ENCODE peak calls at places on chromosomes 3 and 15, in six cellular contexts. One of them, this sample, is unnamed.
A peak's percentile ranks its signal among the peaks of the same experiment; 100 is the strongest.

GRCh38 chr3:126937533-126938432 is 45.1 kb upstream of the PLXNA1 start:
- DNase-seq in fibroblast of mammary gland: peak; percentile 36
- DNase-seq in GM04504: no peak
- DNase-seq in GM10248: no peak
- DNase-seq in activated T-cell treated with anti-CD3 and anti-CD28 coated beads, Interleukin-2, amount 50 U/mL, for 72 hours: no peak
- DNase-seq in iris pigment epithelial cell: peak; percentile 18
- DNase-seq in this sample: no peak

GRCh38 chr3:60178931-60179653 is 1072.2 kb downstream of the FHIT start:
- DNase-seq in fibroblast of mammary gland: peak; percentile 23
- DNase-seq in GM04504: peak; percentile 31
- DNase-seq in GM10248: no peak
- DNase-seq in activated T-cell treated with anti-CD3 and anti-CD28 coated beads, Interleukin-2, amount 50 U/mL, for 72 hours: no peak
- DNase-seq in iris pigment epithelial cell: no peak
- DNase-seq in this sample: no peak

GRCh38 chr3:126679831-126680677 is 24.0 kb upstream of the CHCHD6 start:
- DNase-seq in fibroblast of mammary gland: peak; percentile 38
- DNase-seq in GM04504: no peak
- DNase-seq in GM10248: no peak
- DNase-seq in activated T-cell treated with anti-CD3 and anti-CD28 coated beads, Interleukin-2, amount 50 U/mL, for 72 hours: no peak
- DNase-seq in iris pigment epithelial cell: no peak
- DNase-seq in this sample: no peak

GRCh38 chr3:197949191-197949766 is 711 bp upstream of the RPL35A start:
- DNase-seq in fibroblast of mammary gland: no peak
- DNase-seq in GM04504: no peak
- DNase-seq in GM10248: no peak
- DNase-seq in activated T-cell treated with anti-CD3 and anti-CD28 coated beads, Interleukin-2, amount 50 U/mL, for 72 hours: no peak
- DNase-seq in iris pigment epithelial cell: no peak
- DNase-seq in this sample: no peak

GRCh38 chr3:157059661-157060060 is 100.3 kb downstream of the CCNL1 start:
- DNase-seq in fibroblast of mammary gland: no peak
- DNase-seq in GM04504: no peak
- DNase-seq in GM10248: no peak
- DNase-seq in activated T-cell treated with anti-CD3 and anti-CD28 coated beads, Interleukin-2, amount 50 U/mL, for 72 hours: no peak
- DNase-seq in iris pigment epithelial cell: no peak
- DNase-seq in this sample: no peak

GRCh38 chr15:60426870-60427528 is 29.2 kb upstream of the ANXA2 start:
- DNase-seq in fibroblast of mammary gland: peak; percentile 88
- DNase-seq in GM04504: peak; percentile 62
- DNase-seq in GM10248: no peak
- DNase-seq in activated T-cell treated with anti-CD3 and anti-CD28 coated beads, Interleukin-2, amount 50 U/mL, for 72 hours: no peak
- DNase-seq in iris pigment epithelial cell: peak; percentile 78
- DNase-seq in this sample: no peak

GRCh38 chr3:45034612-45035252 is 8.6 kb downstream of the CLEC3B start:
- DNase-seq in fibroblast of mammary gland: no peak
- DNase-seq in GM04504: no peak
- DNase-seq in GM10248: peak; percentile 41
- DNase-seq in activated T-cell treated with anti-CD3 and anti-CD28 coated beads, Interleukin-2, amount 50 U/mL, for 72 hours: peak; percentile 46
- DNase-seq in iris pigment epithelial cell: no peak
- DNase-seq in this sample: peak; percentile 56

GRCh38 chr3:47276558-47276957 is 6.0 kb downstream of the KIF9 start:
- DNase-seq in fibroblast of mammary gland: no peak
- DNase-seq in GM04504: no peak
- DNase-seq in GM10248: no peak
- DNase-seq in activated T-cell treated with anti-CD3 and anti-CD28 coated beads, Interleukin-2, amount 50 U/mL, for 72 hours: no peak
- DNase-seq in iris pigment epithelial cell: no peak
- DNase-seq in this sample: no peak

GRCh38 chr15:62896969-62897486 is 145.5 kb upstream of the TPM1 start:
- DNase-seq in fibroblast of mammary gland: peak; percentile 98
- DNase-seq in GM04504: peak; percentile 98
- DNase-seq in GM10248: no peak
- DNase-seq in activated T-cell treated with anti-CD3 and anti-CD28 coated beads, Interleukin-2, amount 50 U/mL, for 72 hours: no peak
- DNase-seq in iris pigment epithelial cell: peak; percentile 99
- DNase-seq in this sample: no peak

GRCh38 chr3:53597136-53597915 is 102.9 kb downstream of the CACNA1D start:
- DNase-seq in fibroblast of mammary gland: no peak
- DNase-seq in GM04504: no peak
- DNase-seq in GM10248: no peak
- DNase-seq in activated T-cell treated with anti-CD3 and anti-CD28 coated beads, Interleukin-2, amount 50 U/mL, for 72 hours: no peak
- DNase-seq in iris pigment epithelial cell: peak; percentile 1
- DNase-seq in this sample: no peak

This sample was measured in T-helper 2 cell treated with Interferon-gamma antibody and Interleukin-4, amounts not matched to agents 5 μg/mL and 100 μg/mL, for 36 hours.